ENCODE peak calls at places on chromosomes 13 and 19, in nine cellular contexts. Y, W, I, E, G, S, Q, O and X are unnamed samples. For H3K4me1, the result is how much of the 10 kb centered on the place peaks cover.

GRCh38 chr13:70380809-70381208 is 272.6 kb upstream of the KLHL1 start:
- DNase-seq in Y (no peak), W (no peak), I (no peak), E (no peak), G (no peak), S (no peak), Q (no peak), O (no peak), X (no peak)

GRCh38 chr13:113051641-113052040 is 54.0 kb upstream of the F7 start:
- DNase-seq in Y (no peak), W (no peak), I (no peak), E (no peak), G (no peak), S (no peak), Q (no peak), O (no peak), X (no peak)

GRCh38 chr13:37540228-37540627 is 58.3 kb downstream of the POSTN start:
- DNase-seq in Y (peak), W (no peak), I (no peak), E (no peak), G (no peak), S (no peak), Q (no peak), O (no peak), X (no peak)

GRCh38 chr13:113916330-113916815 is 52.5 kb upstream of the GAS6 start:
- DNase-seq in Y (peak), W (no peak), I (no peak), E (no peak), G (no peak), S (no peak), Q (no peak), O (no peak), X (no peak)

GRCh38 chr13:108044929-108045328 is 170.4 kb downstream of the LIG4 start:
- DNase-seq in Y (no peak), W (no peak), I (peak), E (no peak), G (no peak), S (no peak), Q (no peak), O (no peak), X (no peak)

GRCh38 chr13:28501547-28501946 is 6.6 kb upstream of the FLT1 start:
- DNase-seq in Y (no peak), W (no peak), I (no peak), E (no peak), G (no peak), S (no peak), Q (no peak), O (no peak), X (no peak)

GRCh38 chr13:23449386-23450162 is 16.1 kb upstream of the SACS start:
- DNase-seq in Y (no peak), W (no peak), I (peak), E (no peak), G (no peak), S (no peak), Q (peak), O (no peak), X (no peak)

GRCh38 chr13:42056585-42056984 is 8.1 kb downstream of the DGKH start:
- DNase-seq in Y (no peak), W (no peak), I (no peak), E (no peak), G (no peak), S (no peak), Q (no peak), O (no peak), X (no peak)

GRCh38 chr13:43388282-43389034 is 365.1 kb downstream of the DNAJC15 start:
- DNase-seq in Y (no peak), W (peak), I (no peak), E (no peak), G (peak), S (peak), Q (no peak), O (no peak), X (no peak)

GRCh38 chr13:113547248-113547971 is 37.1 kb upstream of the TFDP1 start:
- DNase-seq in Y (peak), W (no peak), I (no peak), E (no peak), G (no peak), S (no peak), Q (no peak), O (no peak), X (no peak)

GRCh38 chr13:51906581-51906980 is 44.8 kb downstream of the CCDC70 start:
- DNase-seq in Y (no peak), W (peak), I (no peak), E (peak), G (no peak), S (no peak), Q (no peak), O (no peak), X (no peak)

GRCh38 chr19:29544656-29545360 is 19.0 kb downstream of the VSTM2B start:
- DNase-seq in Y (no peak), W (no peak), I (no peak), E (no peak), G (no peak), S (no peak), Q (no peak), O (no peak), X (no peak)

GRCh38 chr19:750640-751423 is at the start of gene MISP:
- DNase-seq in Y (no peak), W (peak), I (no peak), E (no peak), G (no peak), S (peak), Q (no peak), O (no peak), X (no peak)

GRCh38 chr13:89061821-89062220 is 1390.7 kb downstream of the SLITRK5 start:
- DNase-seq in Y (no peak), W (peak), I (peak), E (no peak), G (no peak), S (no peak), Q (no peak), O (no peak), X (no peak)

GRCh38 chr19:17148130-17148529 is 67.0 kb upstream of the USE1 start:
- DNase-seq in Y (no peak), W (no peak), I (no peak), E (no peak), G (no peak), S (no peak), Q (no peak), O (no peak), X (no peak)

GRCh38 chr13:108963846-108964600 is 334.6 kb downstream of the MYO16 start:
- DNase-seq in Y (peak), W (peak), I (no peak), E (no peak), G (no peak), S (no peak), Q (no peak), O (no peak), X (no peak)

GRCh38 chr13:79901336-79901735 is 420.4 kb downstream of the NDFIP2 start:
- DNase-seq in Y (peak), W (no peak), I (peak), E (no peak), G (no peak), S (no peak), Q (peak), O (no peak), X (no peak)

GRCh38 chr19:30802424-30803013 is 430.3 kb downstream of the ZNF536 start:
- DNase-seq in Y (no peak), W (no peak), I (no peak), E (no peak), G (no peak), S (no peak), Q (no peak), O (no peak), X (no peak)

GRCh38 chr13:113209880-113210421 is 538 bp downstream of the CUL4A start:
- DNase-seq in Y (peak), W (peak), I (peak), E (peak), G (peak), S (peak), Q (peak), O (peak), X (peak)

GRCh38 chr13:49627831-49628652 is at the start of gene ARL11:
- DNase-seq in Y (no peak), W (no peak), I (peak), E (no peak), G (no peak), S (peak), Q (peak), O (peak), X (peak)

GRCh38 chr13:22030321-22030720 is 359.4 kb downstream of the FGF9 start:
- DNase-seq in Y (no peak), W (no peak), I (no peak), E (no peak), G (no peak), S (no peak), Q (no peak), O (no peak), X (no peak)

GRCh38 chr19:1474011-1474764 is 4.8 kb downstream of the C19orf25 start:
- DNase-seq in Y (peak), W (no peak), I (no peak), E (peak), G (no peak), S (no peak), Q (no peak), O (no peak), X (no peak)

GRCh38 chr13:40272776-40273139 is 393.7 kb downstream of the FOXO1 start:
- DNase-seq in Y (peak), W (peak), I (no peak), E (no peak), G (no peak), S (no peak), Q (no peak), O (no peak), X (no peak)

GRCh38 chr19:55486043-55486970 is 1.3 kb downstream of the NAT14 start:
- DNase-seq in Y (peak), W (no peak), I (no peak), E (peak), G (no peak), S (no peak), Q (no peak), O (no peak), X (no peak)

GRCh38 chr19:58203814-58204475 is 21.1 kb downstream of the ZNF274 start:
- DNase-seq in Y (no peak), W (no peak), I (no peak), E (no peak), G (no peak), S (no peak), Q (peak), O (no peak), X (no peak)

GRCh38 chr19:37362733-37363132 is 8.2 kb upstream of the ZNF527 start:
- DNase-seq in Y (peak), W (no peak), I (peak), E (peak), G (no peak), S (no peak), Q (peak), O (peak), X (peak)

GRCh38 chr13:51971520-51972426 is 39.5 kb downstream of the ATP7B start:
- DNase-seq in Y (no peak), W (no peak), I (no peak), E (no peak), G (no peak), S (no peak), Q (no peak), O (no peak), X (no peak)

GRCh38 chr19:35560677-35561076 is 2.8 kb downstream of the ATP4A start:
- DNase-seq in Y (no peak), W (no peak), I (no peak), E (no peak), G (no peak), S (peak), Q (no peak), O (no peak), X (no peak)

GRCh38 chr19:17720487-17720839 is 1.2 kb downstream of the MAP1S start:
- DNase-seq in Y (peak), W (no peak), I (no peak), E (no peak), G (no peak), S (no peak), Q (no peak), O (no peak), X (no peak)

GRCh38 chr19:57099199-57099661 is 20.6 kb upstream of the USP29 start:
- DNase-seq in Y (peak), W (peak), I (peak), E (peak), G (peak), S (peak), Q (peak), O (peak), X (peak)

GRCh38 chr13:23851106-23851505 is 38.1 kb downstream of the MIPEP start:
- DNase-seq in Y (peak), W (peak), I (no peak), E (no peak), G (no peak), S (no peak), Q (no peak), O (no peak), X (no peak)

GRCh38 chr19:56732974-56733373 is 61.4 kb upstream of the ZNF835 start:
- DNase-seq in Y (no peak), W (peak), I (no peak), E (no peak), G (no peak), S (no peak), Q (no peak), O (peak), X (no peak)

GRCh38 chr13:113596321-113597200 is 12.0 kb downstream of the TFDP1 start:
- DNase-seq in Y (no peak), W (no peak), I (no peak), E (no peak), G (no peak), S (no peak), Q (no peak), O (no peak), X (no peak)

GRCh38 chr13:28464861-28465260 is 30.1 kb downstream of the FLT1 start:
- DNase-seq in Y (no peak), W (no peak), I (no peak), E (no peak), G (no peak), S (no peak), Q (no peak), O (no peak), X (no peak)

GRCh38 chr19:44750713-44751112 is 2.2 kb downstream of the BCL3 start:
- DNase-seq in Y (no peak), W (no peak), I (no peak), E (no peak), G (no peak), S (no peak), Q (no peak), O (no peak), X (peak)
- H3K4me1 ChIP-seq in Y (under half), W (half or more), I (under half), E (under half), G (half or more), S (under half), Q (under half), O (under half), X (half or more)

DNA sequence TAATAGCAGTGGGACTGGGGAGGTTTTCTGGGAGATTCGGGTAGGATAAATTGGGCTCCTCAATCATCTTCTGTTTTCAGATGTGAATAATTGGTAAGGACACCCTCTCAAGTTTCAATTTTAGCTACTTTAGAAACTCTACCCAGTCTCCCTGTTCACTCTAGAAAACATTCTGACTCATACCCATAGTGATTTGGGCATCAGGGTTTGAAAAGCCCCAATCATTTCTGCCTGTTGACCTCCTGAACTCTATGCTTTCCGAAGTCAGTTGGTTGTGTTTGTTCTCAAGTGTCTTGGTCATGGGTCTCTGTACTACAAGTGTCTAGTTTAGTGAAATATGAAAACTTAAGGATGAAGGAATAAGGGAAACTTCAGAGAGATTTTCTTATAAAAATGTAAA is 911.3 kb upstream of the GPC6 start:
- DNase-seq in Y (no peak), W (no peak), I (no peak), E (no peak), G (no peak), S (no peak), Q (no peak), O (peak), X (no peak)
- TF ChIP-seq EZH2phosphoT487 in Y (no peak), W (no peak), I (no peak), E (no peak), G (no peak), S (no peak), Q (no peak), O (no peak), X (no peak)

GRCh38 chr19:6069268-6069771 is 41.0 kb downstream of the RFX2 start:
- DNase-seq in Y (no peak), W (no peak), I (no peak), E (no peak), G (no peak), S (no peak), Q (no peak), O (no peak), X (no peak)

GRCh38 chr19:6066661-6067646 is 43.3 kb downstream of the RFX2 start:
- DNase-seq in Y (peak), W (peak), I (peak), E (peak), G (no peak), S (peak), Q (peak), O (no peak), X (no peak)

GRCh38 chr19:6067975-6068374 is 42.3 kb downstream of the RFX2 start:
- DNase-seq in Y (no peak), W (no peak), I (no peak), E (no peak), G (no peak), S (no peak), Q (no peak), O (no peak), X (no peak)

GRCh38 chr19:6070179-6071102 is 39.9 kb downstream of the RFX2 start:
- DNase-seq in Y (no peak), W (no peak), I (no peak), E (no peak), G (no peak), S (no peak), Q (no peak), O (no peak), X (peak)

DNA sequence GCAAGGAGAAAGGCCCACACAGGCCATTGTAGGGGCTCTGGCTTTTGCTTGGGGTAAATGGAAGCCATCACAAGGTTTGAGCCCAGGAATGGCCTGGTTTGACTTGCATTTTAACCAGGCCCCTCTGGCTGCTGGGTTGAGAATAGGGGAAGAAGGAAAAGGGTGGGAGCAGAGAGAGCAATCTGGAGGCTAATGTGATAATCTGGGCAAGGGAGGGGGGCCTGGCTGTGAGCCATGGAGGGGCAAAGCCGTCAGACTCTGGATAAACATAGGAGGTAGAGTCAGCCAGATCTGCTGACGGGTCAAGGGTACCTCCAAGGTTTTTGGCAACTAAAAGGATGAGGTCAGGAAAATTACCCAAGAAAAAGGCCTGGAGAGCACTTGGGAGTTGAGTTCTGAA is 41.6 kb downstream of the RFX2 start:
- DNase-seq in Y (no peak), W (no peak), I (no peak), E (no peak), G (no peak), S (no peak), Q (no peak), O (no peak), X (no peak)
- H3K27ac ChIP-seq in Y (no peak), W (no peak), I (no peak), E (no peak), G (no peak), S (no peak), Q (no peak), O (no peak), X (no peak)

GRCh38 chr19:33175886-33176669 is 18.1 kb upstream of the LRP3 start:
- DNase-seq in Y (peak), W (no peak), I (peak), E (peak), G (no peak), S (peak), Q (no peak), O (peak), X (peak)
- H3K4me1 ChIP-seq in Y (under half), W (under half), I (under half), E (under half), G (under half), S (under half), Q (under half), O (under half), X (under half)

GRCh38 chr13:20633802-20634201 is 66.8 kb downstream of the IFT88 start:
- DNase-seq in Y (no peak), W (peak), I (no peak), E (no peak), G (no peak), S (no peak), Q (no peak), O (no peak), X (no peak)

GRCh38 chr13:20636079-20636478 is 67.4 kb upstream of the IL17D start:
- DNase-seq in Y (no peak), W (no peak), I (no peak), E (no peak), G (no peak), S (no peak), Q (no peak), O (no peak), X (no peak)

GRCh38 chr13:20637811-20638210 is 65.7 kb upstream of the IL17D start:
- DNase-seq in Y (no peak), W (no peak), I (no peak), E (no peak), G (no peak), S (no peak), Q (no peak), O (no peak), X (no peak)
- TF ChIP-seq EZH2phosphoT487 in Y (no peak), W (no peak), I (no peak), E (no peak), G (no peak), S (no peak), Q (no peak), O (no peak), X (no peak)

GRCh38 chr19:38979867-38980266 is 4.3 kb upstream of the FBXO17 start:
- DNase-seq in Y (no peak), W (no peak), I (no peak), E (no peak), G (no peak), S (no peak), Q (no peak), O (no peak), X (no peak)

GRCh38 chr19:38978315-38978689 is 2.8 kb upstream of the FBXO17 start:
- DNase-seq in Y (no peak), W (no peak), I (no peak), E (no peak), G (no peak), S (no peak), Q (no peak), O (no peak), X (no peak)

GRCh38 chr19:38985262-38985661 is 9.7 kb upstream of the FBXO17 start:
- DNase-seq in Y (no peak), W (no peak), I (no peak), E (no peak), G (no peak), S (no peak), Q (no peak), O (no peak), X (no peak)

GRCh38 chr19:38977445-38978314 is 2.1 kb upstream of the FBXO17 start:
- DNase-seq in Y (peak), W (no peak), I (no peak), E (no peak), G (no peak), S (peak), Q (no peak), O (peak), X (no peak)

GRCh38 chr19:38980583-38981374 is 5.2 kb upstream of the FBXO17 start:
- DNase-seq in Y (no peak), W (no peak), I (no peak), E (no peak), G (no peak), S (no peak), Q (no peak), O (no peak), X (no peak)
- H3K27ac ChIP-seq in Y (no peak), W (no peak), I (no peak), E (no peak), G (no peak), S (no peak), Q (no peak), O (no peak), X (no peak)

GRCh38 chr19:39032164-39032918 is at the start of gene FBXO27:
- DNase-seq in Y (peak), W (peak), I (peak), E (peak), G (peak), S (peak), Q (peak), O (no peak), X (no peak)
- H3K4me1 ChIP-seq in Y (under half), W (under half), I (under half), E (under half), G (under half), S (under half), Q (under half), O (under half), X (under half)

GRCh38 chr13:101265934-101266333 is 150.4 kb downstream of the NALCN start:
- DNase-seq in Y (peak), W (no peak), I (no peak), E (no peak), G (no peak), S (no peak), Q (no peak), O (peak), X (no peak)

GRCh38 chr13:101262306-101262705 is 154.0 kb downstream of the NALCN start:
- DNase-seq in Y (no peak), W (no peak), I (no peak), E (no peak), G (no peak), S (no peak), Q (no peak), O (no peak), X (no peak)

GRCh38 chr13:101267656-101268055 is 148.7 kb downstream of the NALCN start:
- DNase-seq in Y (peak), W (peak), I (no peak), E (no peak), G (no peak), S (no peak), Q (no peak), O (no peak), X (no peak)

GRCh38 chr13:101264931-101265330 is 151.4 kb downstream of the NALCN start:
- DNase-seq in Y (no peak), W (no peak), I (no peak), E (no peak), G (no peak), S (no peak), Q (no peak), O (no peak), X (no peak)
- TF ChIP-seq EZH2phosphoT487 in Y (no peak), W (no peak), I (no peak), E (no peak), G (no peak), S (no peak), Q (no peak), O (no peak), X (no peak)